ENCODE peak calls at places on chromosomes 5 and 9, in four cellular contexts. L, P, V and M are unnamed samples.

GRCh38 chr5:169735913-169736312 is 98.8 kb downstream of the DOCK2 start:
- DNase-seq in L (no peak), P (no peak), V (no peak), M (no peak)

GRCh38 chr9:73118898-73119554 is 32.6 kb upstream of the ANXA1 start:
- DNase-seq in L (no peak), P (no peak), V (no peak), M (peak)

GRCh38 chr9:78781681-78782080 is 484.8 kb downstream of the PSAT1 start:
- DNase-seq in L (no peak), P (no peak), V (no peak), M (no peak)

GRCh38 chr9:38026021-38026809 is 42.8 kb downstream of the SHB start:
- DNase-seq in L (peak), P (no peak), V (peak), M (peak)

GRCh38 chr9:26744362-26744965 is 148.1 kb downstream of the CAAP1 start:
- DNase-seq in L (no peak), P (no peak), V (peak), M (peak)

GRCh38 chr5:141349917-141350619 is at the start of gene PCDHGB1:
- DNase-seq in L (peak), P (peak), V (peak), M (peak)

GRCh38 chr9:130137870-130138653 is 34.1 kb upstream of the NCS1 start:
- DNase-seq in L (peak), P (peak), V (no peak), M (peak)

GRCh38 chr9:121636411-121636865 is 15.0 kb upstream of the DAB2IP start:
- DNase-seq in L (no peak), P (no peak), V (no peak), M (no peak)

GRCh38 chr5:85843535-85843934 is 774.2 kb upstream of the COX7C start:
- DNase-seq in L (no peak), P (no peak), V (no peak), M (no peak)

GRCh38 chr5:43000198-43000840 is 39.8 kb downstream of the ANXA2R start:
- DNase-seq in L (no peak), P (peak), V (no peak), M (peak)

GRCh38 chr5:116273458-116274242 is 188.8 kb downstream of the COMMD10 start:
- DNase-seq in L (no peak), P (no peak), V (no peak), M (no peak)

GRCh38 chr9:123371228-123371584 is 15.2 kb downstream of the CRB2 start:
- DNase-seq in L (no peak), P (no peak), V (no peak), M (no peak)

GRCh38 chr9:136531186-136531903 is 14.5 kb downstream of the NOTCH1 start:
- DNase-seq in L (no peak), P (no peak), V (no peak), M (no peak)

GRCh38 chr5:164578401-164578800 is 1073.0 kb downstream of the MAT2B start:
- DNase-seq in L (no peak), P (no peak), V (no peak), M (no peak)

GRCh38 chr5:33725846-33726245 is 165.9 kb downstream of the ADAMTS12 start:
- DNase-seq in L (no peak), P (no peak), V (no peak), M (no peak)

GRCh38 chr5:125409496-125410351 is 663.3 kb upstream of the ZNF608 start:
- DNase-seq in L (no peak), P (no peak), V (no peak), M (no peak)

GRCh38 chr5:137223324-137224295 is 275.5 kb downstream of the SPOCK1 start:
- DNase-seq in L (no peak), P (no peak), V (no peak), M (no peak)

DNA sequence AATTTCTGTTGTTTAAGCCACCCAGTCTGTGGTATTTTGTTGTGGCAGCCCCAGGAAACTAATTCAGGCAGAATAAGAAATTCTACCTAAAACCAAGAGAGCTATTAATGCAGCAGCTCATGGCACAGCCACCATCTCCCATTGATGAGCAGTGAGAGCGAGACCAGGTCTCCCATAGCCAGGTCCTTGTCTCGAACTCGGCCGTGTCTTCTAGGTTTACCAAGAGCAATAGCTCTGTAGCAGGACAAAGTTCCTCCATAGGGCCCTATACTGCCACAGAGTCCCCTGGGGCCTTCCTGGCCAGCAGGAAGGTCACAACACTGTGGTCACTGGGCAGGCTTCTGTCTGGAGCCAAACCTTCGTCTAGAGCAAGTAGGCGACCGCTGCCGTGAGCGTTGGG is 34.5 kb upstream of the TJP2 start:
- DNase-seq in L (no peak), P (peak), V (no peak), M (no peak)
- TF ChIP-seq PHF8 in L (no peak), P (no peak), V (no peak), M (no peak)

GRCh38 chr5:20245432-20245974 is 257.5 kb upstream of the CDH18 start:
- DNase-seq in L (no peak), P (no peak), V (no peak), M (no peak)

DNA sequence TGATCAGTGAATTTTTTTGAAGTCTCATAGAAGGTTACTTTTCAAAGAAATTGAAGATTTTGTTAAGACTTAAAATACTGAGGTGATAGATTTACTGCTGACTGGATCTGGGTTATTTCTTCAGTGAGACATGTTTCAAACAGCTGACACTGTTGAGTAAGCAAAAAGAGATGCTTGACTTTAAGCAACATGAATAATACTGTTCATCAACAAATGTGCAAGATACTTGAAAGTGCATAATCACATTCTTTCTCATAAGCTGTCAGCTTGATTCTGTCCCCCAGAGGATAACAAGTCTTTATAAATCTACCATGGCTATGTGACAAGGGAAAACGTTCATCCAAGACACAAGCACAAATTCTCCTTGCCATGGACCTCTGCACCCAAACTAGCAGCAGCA is 260.1 kb upstream of the CDH18 start:
- DNase-seq in L (no peak), P (no peak), V (no peak), M (no peak)
- TF ChIP-seq PHF8 in L (no peak), P (no peak), V (no peak), M (no peak)

DNA sequence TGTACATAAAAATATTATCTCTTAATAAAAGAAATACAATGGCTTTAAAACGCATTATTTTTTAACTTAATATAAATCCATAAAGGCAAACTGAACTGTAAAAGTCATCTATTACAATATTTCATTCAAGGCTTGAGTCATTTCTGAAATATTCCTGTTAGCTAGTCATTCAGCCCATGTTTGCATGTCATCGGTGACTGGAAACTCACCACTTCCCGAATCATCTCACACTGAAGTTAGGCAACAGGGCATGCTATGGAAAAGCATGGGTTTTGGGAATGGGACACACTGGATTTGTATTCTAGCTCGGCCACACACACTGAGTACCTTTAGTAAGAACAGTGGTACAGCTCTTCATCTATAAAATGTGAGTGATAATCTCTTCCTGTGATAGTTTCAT is 691.1 kb upstream of the C9orf72 start:
- DNase-seq in L (no peak), P (no peak), V (no peak), M (no peak)
- TF ChIP-seq PHF8 in L (no peak), P (no peak), V (no peak), M (no peak)

DNA sequence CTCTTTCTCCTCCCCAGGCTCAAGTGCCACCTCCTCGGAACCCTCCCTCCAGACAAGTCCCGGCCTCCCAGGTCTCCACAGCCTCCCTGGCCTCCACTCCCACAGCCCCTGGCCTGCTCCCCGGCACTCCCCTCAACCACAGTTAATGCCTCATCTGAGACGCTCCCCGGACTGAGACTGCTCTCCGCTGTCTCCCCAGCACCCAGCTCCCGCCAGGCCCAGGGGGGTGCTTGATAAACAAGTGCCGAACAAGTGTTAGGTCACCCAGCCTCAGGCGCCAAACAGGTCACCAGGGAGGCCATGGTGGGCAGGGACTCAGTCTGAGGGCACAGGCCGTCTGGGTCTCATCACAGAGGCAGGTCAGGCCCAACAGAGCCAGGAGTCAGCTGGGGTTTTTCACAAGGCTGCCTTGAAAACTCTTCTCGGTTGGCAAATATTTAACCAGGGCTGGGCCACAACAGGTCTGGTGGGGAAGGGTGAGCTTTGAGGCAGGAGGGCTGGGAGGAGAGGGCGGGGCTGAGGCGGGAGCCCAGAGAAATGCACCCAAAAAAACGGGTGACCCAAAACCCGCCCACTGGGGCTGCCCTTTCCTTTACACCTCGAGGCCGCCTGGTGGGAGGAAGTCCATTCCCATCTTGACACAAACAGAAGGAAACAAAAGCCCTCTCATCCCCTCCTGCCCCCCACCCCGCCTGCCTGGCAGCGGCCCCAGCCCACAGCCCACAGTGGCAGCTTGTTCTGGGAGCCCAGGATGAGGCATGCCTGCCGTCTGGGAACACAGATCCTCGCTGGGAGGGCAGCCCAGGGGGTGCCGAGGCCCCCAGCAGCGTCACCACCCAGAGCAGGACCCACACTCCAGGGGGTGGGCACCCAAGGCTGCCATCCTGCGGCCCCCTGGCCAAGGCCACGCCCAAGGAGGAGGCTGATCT is 66.6 kb upstream of the STXBP1 start:
- DNase-seq in L (peak), P (no peak), V (peak), M (peak)
- TF ChIP-seq PHF8 in L (no peak), P (no peak), V (no peak), M (no peak)

DNA sequence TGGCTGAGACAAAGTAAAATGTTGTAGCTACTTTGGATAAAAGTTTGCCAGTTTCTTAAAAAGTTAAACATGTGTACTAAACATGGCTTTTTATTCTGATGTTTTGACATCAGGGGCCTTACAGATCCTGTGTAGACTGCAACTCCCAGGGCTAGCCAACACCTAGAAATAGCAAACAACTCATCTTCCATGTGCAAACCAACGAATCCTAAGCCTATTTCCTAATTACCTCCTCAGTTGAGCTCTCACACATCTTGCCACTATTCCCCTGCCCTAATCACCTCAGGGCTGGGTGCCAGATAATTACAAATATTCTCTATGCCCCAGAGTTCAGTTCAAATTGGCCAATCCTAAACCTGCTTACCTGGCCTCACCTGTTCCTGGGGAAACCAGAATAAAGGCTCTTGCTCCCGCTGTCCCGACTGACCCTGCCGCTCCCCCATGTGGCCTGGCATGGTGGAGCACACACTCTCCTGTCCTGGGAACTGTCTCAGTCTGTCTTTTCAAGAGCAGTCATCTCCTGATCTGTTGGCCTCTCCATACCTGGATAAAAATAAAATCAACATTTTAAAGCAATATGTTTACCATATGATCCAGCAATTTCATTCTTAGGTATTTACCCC is 37.1 kb upstream of the FAM169A start:
- DNase-seq in L (no peak), P (peak), V (peak), M (peak)
- TF ChIP-seq PHF8 in L (no peak), P (no peak), V (no peak), M (no peak)

DNA sequence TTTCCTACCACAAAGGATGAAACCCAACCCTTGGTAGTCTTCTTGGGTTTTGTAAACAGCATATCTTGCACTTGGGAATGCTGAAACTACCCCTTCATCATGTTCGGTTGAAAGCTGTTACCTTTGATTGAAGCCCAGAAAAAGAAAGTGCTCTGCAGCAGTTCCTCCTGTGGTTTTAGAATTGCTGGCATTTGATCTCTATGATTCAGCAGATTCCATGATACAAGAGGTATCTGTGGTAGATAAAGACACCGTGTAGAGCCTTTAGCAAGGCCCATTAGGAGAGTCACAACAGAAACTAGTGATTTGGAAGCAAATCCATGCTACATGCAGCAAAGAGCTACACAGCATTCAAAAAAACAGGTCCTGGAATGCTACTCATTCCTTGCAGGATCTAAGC is 557.0 kb downstream of the TLE1 start:
- DNase-seq in L (no peak), P (no peak), V (no peak), M (no peak)
- TF ChIP-seq PHF8 in L (no peak), P (no peak), V (no peak), M (no peak)

DNA sequence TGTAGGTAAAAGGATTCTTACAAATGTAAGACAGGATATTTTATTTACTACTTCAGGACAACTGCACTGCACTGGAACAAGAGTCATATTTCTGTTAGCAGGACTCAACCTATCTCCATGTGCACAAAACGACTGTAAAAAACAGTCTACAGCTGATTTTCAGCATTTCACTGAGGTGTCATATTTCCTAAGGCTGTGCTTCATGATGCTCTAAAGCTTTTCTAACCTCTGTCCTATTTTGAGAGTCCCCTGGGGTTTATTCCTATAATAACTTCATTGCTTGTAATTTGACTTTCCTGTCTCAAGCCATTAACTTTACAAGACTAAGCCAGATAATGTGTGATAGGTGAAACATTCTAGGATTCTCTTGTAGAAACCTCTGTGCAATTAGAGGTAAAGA is 472.3 kb downstream of the HINT1 start:
- DNase-seq in L (no peak), P (no peak), V (no peak), M (no peak)
- TF ChIP-seq PHF8 in L (no peak), P (no peak), V (no peak), M (no peak)

GRCh38 chr5:39726467-39726866 is 301.7 kb upstream of the DAB2 start:
- DNase-seq in L (no peak), P (no peak), V (no peak), M (no peak)
- TF ChIP-seq PHF8 in L (no peak), P (no peak), V (no peak), M (no peak)